ENCODE peak calls at places on chromosomes 5 and 9, in four cellular contexts. Z, G, E and R are unnamed samples.

GRCh38 chr5:91500758-91501157 is 117.6 kb upstream of the ARRDC3 start:
- DNase-seq in Z (no peak), G (no peak), E (no peak), R (no peak)

GRCh38 chr5:108615216-108615615 is 132.5 kb upstream of the FER start:
- DNase-seq in Z (no peak), G (no peak), E (no peak), R (no peak)

GRCh38 chr5:155285673-155286072 is 272.1 kb downstream of the KIF4B start:
- DNase-seq in Z (no peak), G (no peak), E (no peak), R (no peak)

GRCh38 chr5:168346417-168346816 is 55.0 kb downstream of the WWC1 start:
- DNase-seq in Z (no peak), G (no peak), E (no peak), R (no peak)

GRCh38 chr5:59380350-59380951 is 513.1 kb downstream of the PDE4D start:
- DNase-seq in Z (no peak), G (peak), E (peak), R (peak)

GRCh38 chr9:126401107-126401506 is 74.5 kb downstream of the MVB12B start:
- DNase-seq in Z (no peak), G (no peak), E (no peak), R (no peak)

GRCh38 chr5:17120209-17120608 is 97.2 kb upstream of the BASP1 start:
- DNase-seq in Z (no peak), G (no peak), E (no peak), R (no peak)

GRCh38 chr9:12719431-12719830 is 26.2 kb downstream of the TYRP1 start:
- DNase-seq in Z (no peak), G (peak), E (no peak), R (peak)

GRCh38 chr9:100322954-100323536 is 29.7 kb downstream of the TEX10 start:
- DNase-seq in Z (no peak), G (peak), E (peak), R (peak)

GRCh38 chr9:35728041-35728971 is 3.7 kb downstream of the TLN1 start:
- DNase-seq in Z (no peak), G (peak), E (no peak), R (no peak)

GRCh38 chr5:179822444-179822990 is 1.8 kb downstream of the SQSTM1 start:
- DNase-seq in Z (no peak), G (peak), E (peak), R (no peak)

GRCh38 chr5:15694694-15695093 is 194.7 kb downstream of the FBXL7 start:
- DNase-seq in Z (no peak), G (no peak), E (no peak), R (no peak)

GRCh38 chr9:21933281-21933680 is 60.9 kb downstream of the CDKN2A start:
- DNase-seq in Z (no peak), G (no peak), E (no peak), R (no peak)

GRCh38 chr5:128637031-128637430 is 99.0 kb upstream of the FBN2 start:
- DNase-seq in Z (no peak), G (peak), E (no peak), R (no peak)

GRCh38 chr5:176447538-176447981 is 625 bp upstream of the FAF2 start:
- DNase-seq in Z (no peak), G (no peak), E (peak), R (peak)

GRCh38 chr9:75231167-75231566 is 142.9 kb downstream of the OSTF1 start:
- DNase-seq in Z (no peak), G (no peak), E (no peak), R (peak)

GRCh38 chr5:1643651-1644392 is 120.1 kb upstream of the LPCAT1 start:
- DNase-seq in Z (no peak), G (peak), E (no peak), R (no peak)

GRCh38 chr9:108074900-108075299 is 585.3 kb upstream of the KLF4 start:
- DNase-seq in Z (no peak), G (no peak), E (no peak), R (peak)

GRCh38 chr9:98146101-98146991 is 27.3 kb upstream of the TRIM14 start:
- DNase-seq in Z (no peak), G (peak), E (no peak), R (no peak)

GRCh38 chr9:90960941-90961340 is 159.3 kb downstream of the SYK start:
- DNase-seq in Z (no peak), G (peak), E (no peak), R (no peak)

GRCh38 chr5:10524376-10525123 is 39.3 kb upstream of the ANKRD33B start:
- DNase-seq in Z (no peak), G (peak), E (peak), R (no peak)

GRCh38 chr5:108380531-108381021 is 1.3 kb downstream of the FBXL17 start:
- DNase-seq in Z (peak), G (peak), E (peak), R (peak)

GRCh38 chr9:116765009-116765408 is 77.9 kb downstream of the TRIM32 start:
- DNase-seq in Z (no peak), G (no peak), E (no peak), R (no peak)